ENCODE peak calls at places on chromosome 16, in nine cellular contexts. One of them, this sample, is unnamed.

GRCh38 chr16:89443727-89444084 is 46.7 kb downstream of the ANKRD11 start:
- DNase-seq in HT-29: no peak
- DNase-seq in T-helper 17 cell: no peak
- DNase-seq in hepatic stellate cell: no peak
- DNase-seq in T-helper 2 cell: no peak
- DNase-seq in CD4-positive, CD25-positive, alpha-beta regulatory T cell: no peak
- DNase-seq in activated T-cell treated with anti-CD3 and anti-CD28 coated beads, Interleukin-2, amount 50 U/mL, for 4 hours: no peak
- DNase-seq in LoVo: no peak
- DNase-seq in Right ventricle myocardium superior: peak
- DNase-seq in this sample: peak

GRCh38 chr16:23410176-23410575 is 42.8 kb downstream of the COG7 start:
- DNase-seq in CD4-positive, CD25-positive, alpha-beta regulatory T cell: no peak
- DNase-seq in hepatic stellate cell: peak
- DNase-seq in HT-29: no peak
- DNase-seq in activated T-cell treated with anti-CD3 and anti-CD28 coated beads, Interleukin-2, amount 50 U/mL, for 4 hours: no peak
- DNase-seq in T-helper 17 cell: no peak
- DNase-seq in Right ventricle myocardium superior: no peak
- DNase-seq in LoVo: no peak
- DNase-seq in T-helper 2 cell: no peak
- DNase-seq in this sample: no peak

GRCh38 chr16:87274808-87275207 is 42.4 kb downstream of the C16orf95 start:
- DNase-seq in CD4-positive, CD25-positive, alpha-beta regulatory T cell: no peak
- DNase-seq in hepatic stellate cell: peak
- DNase-seq in HT-29: no peak
- DNase-seq in activated T-cell treated with anti-CD3 and anti-CD28 coated beads, Interleukin-2, amount 50 U/mL, for 4 hours: no peak
- DNase-seq in T-helper 2 cell: no peak
- DNase-seq in LoVo: no peak
- DNase-seq in Right ventricle myocardium superior: no peak
- DNase-seq in T-helper 17 cell: no peak
- DNase-seq in this sample: no peak

GRCh38 chr16:30488764-30489595 is 16.4 kb downstream of the ITGAL start:
- DNase-seq in Right ventricle myocardium superior: no peak
- DNase-seq in HT-29: no peak
- DNase-seq in hepatic stellate cell: no peak
- DNase-seq in T-helper 2 cell: no peak
- DNase-seq in LoVo: no peak
- DNase-seq in CD4-positive, CD25-positive, alpha-beta regulatory T cell: no peak
- DNase-seq in activated T-cell treated with anti-CD3 and anti-CD28 coated beads, Interleukin-2, amount 50 U/mL, for 4 hours: no peak
- DNase-seq in T-helper 17 cell: no peak
- DNase-seq in this sample: no peak

GRCh38 chr16:26051078-26051477 is 359.3 kb downstream of the HS3ST4 start:
- DNase-seq in T-helper 2 cell: no peak
- DNase-seq in Right ventricle myocardium superior: no peak
- DNase-seq in CD4-positive, CD25-positive, alpha-beta regulatory T cell: no peak
- DNase-seq in T-helper 17 cell: no peak
- DNase-seq in hepatic stellate cell: no peak
- DNase-seq in LoVo: no peak
- DNase-seq in HT-29: no peak
- DNase-seq in activated T-cell treated with anti-CD3 and anti-CD28 coated beads, Interleukin-2, amount 50 U/mL, for 4 hours: no peak
- DNase-seq in this sample: no peak

GRCh38 chr16:88524973-88525662 is 45.1 kb upstream of the ZC3H18 start:
- DNase-seq in CD4-positive, CD25-positive, alpha-beta regulatory T cell: no peak
- DNase-seq in LoVo: no peak
- DNase-seq in T-helper 2 cell: no peak
- DNase-seq in Right ventricle myocardium superior: no peak
- DNase-seq in HT-29: peak
- DNase-seq in activated T-cell treated with anti-CD3 and anti-CD28 coated beads, Interleukin-2, amount 50 U/mL, for 4 hours: no peak
- DNase-seq in T-helper 17 cell: no peak
- DNase-seq in hepatic stellate cell: no peak
- DNase-seq in this sample: no peak

GRCh38 chr16:56965149-56965938 is 3.6 kb downstream of the CETP start:
- DNase-seq in T-helper 2 cell: no peak
- DNase-seq in LoVo: no peak
- DNase-seq in activated T-cell treated with anti-CD3 and anti-CD28 coated beads, Interleukin-2, amount 50 U/mL, for 4 hours: no peak
- DNase-seq in HT-29: no peak
- DNase-seq in hepatic stellate cell: no peak
- DNase-seq in Right ventricle myocardium superior: no peak
- DNase-seq in T-helper 17 cell: no peak
- DNase-seq in CD4-positive, CD25-positive, alpha-beta regulatory T cell: no peak
- DNase-seq in this sample: no peak

GRCh38 chr16:16118337-16118736 is 105.0 kb downstream of the ABCC6 start:
- DNase-seq in Right ventricle myocardium superior: no peak
- DNase-seq in CD4-positive, CD25-positive, alpha-beta regulatory T cell: no peak
- DNase-seq in LoVo: no peak
- DNase-seq in activated T-cell treated with anti-CD3 and anti-CD28 coated beads, Interleukin-2, amount 50 U/mL, for 4 hours: no peak
- DNase-seq in T-helper 2 cell: no peak
- DNase-seq in T-helper 17 cell: no peak
- DNase-seq in hepatic stellate cell: no peak
- DNase-seq in HT-29: no peak
- DNase-seq in this sample: no peak

GRCh38 chr16:69182730-69183416 is 4.1 kb upstream of the SNTB2 start:
- DNase-seq in HT-29: no peak
- DNase-seq in CD4-positive, CD25-positive, alpha-beta regulatory T cell: no peak
- DNase-seq in T-helper 2 cell: no peak
- DNase-seq in activated T-cell treated with anti-CD3 and anti-CD28 coated beads, Interleukin-2, amount 50 U/mL, for 4 hours: no peak
- DNase-seq in Right ventricle myocardium superior: no peak
- DNase-seq in LoVo: no peak
- DNase-seq in hepatic stellate cell: no peak
- DNase-seq in T-helper 17 cell: no peak
- DNase-seq in this sample: peak

GRCh38 chr16:2085669-2086068 is 37.9 kb downstream of the TSC2 start:
- DNase-seq in activated T-cell treated with anti-CD3 and anti-CD28 coated beads, Interleukin-2, amount 50 U/mL, for 4 hours: no peak
- DNase-seq in hepatic stellate cell: peak
- DNase-seq in T-helper 17 cell: no peak
- DNase-seq in LoVo: no peak
- DNase-seq in T-helper 2 cell: no peak
- DNase-seq in HT-29: no peak
- DNase-seq in CD4-positive, CD25-positive, alpha-beta regulatory T cell: no peak
- DNase-seq in Right ventricle myocardium superior: no peak
- DNase-seq in this sample: no peak

GRCh38 chr16:58280846-58281301 is 14.0 kb downstream of the PRSS54 start:
- DNase-seq in CD4-positive, CD25-positive, alpha-beta regulatory T cell: no peak
- DNase-seq in hepatic stellate cell: no peak
- DNase-seq in T-helper 2 cell: no peak
- DNase-seq in Right ventricle myocardium superior: no peak
- DNase-seq in T-helper 17 cell: no peak
- DNase-seq in HT-29: no peak
- DNase-seq in activated T-cell treated with anti-CD3 and anti-CD28 coated beads, Interleukin-2, amount 50 U/mL, for 4 hours: no peak
- DNase-seq in LoVo: no peak
- DNase-seq in this sample: no peak

GRCh38 chr16:85502357-85502756 is 110.8 kb upstream of the GSE1 start:
- DNase-seq in LoVo: no peak
- DNase-seq in CD4-positive, CD25-positive, alpha-beta regulatory T cell: no peak
- DNase-seq in hepatic stellate cell: no peak
- DNase-seq in T-helper 2 cell: no peak
- DNase-seq in T-helper 17 cell: no peak
- DNase-seq in HT-29: no peak
- DNase-seq in Right ventricle myocardium superior: no peak
- DNase-seq in activated T-cell treated with anti-CD3 and anti-CD28 coated beads, Interleukin-2, amount 50 U/mL, for 4 hours: no peak
- DNase-seq in this sample: no peak

GRCh38 chr16:88649924-88650748 is 717 bp downstream of the CYBA start:
- DNase-seq in LoVo: no peak
- DNase-seq in Right ventricle myocardium superior: peak
- DNase-seq in T-helper 2 cell: no peak
- DNase-seq in HT-29: peak
- DNase-seq in activated T-cell treated with anti-CD3 and anti-CD28 coated beads, Interleukin-2, amount 50 U/mL, for 4 hours: no peak
- DNase-seq in hepatic stellate cell: peak
- DNase-seq in T-helper 17 cell: no peak
- DNase-seq in CD4-positive, CD25-positive, alpha-beta regulatory T cell: peak
- DNase-seq in this sample: no peak

GRCh38 chr16:30005341-30006094 is 5.3 kb downstream of the DOC2A start:
- DNase-seq in hepatic stellate cell: peak
- DNase-seq in LoVo: peak
- DNase-seq in CD4-positive, CD25-positive, alpha-beta regulatory T cell: peak
- DNase-seq in Right ventricle myocardium superior: no peak
- DNase-seq in activated T-cell treated with anti-CD3 and anti-CD28 coated beads, Interleukin-2, amount 50 U/mL, for 4 hours: peak
- DNase-seq in T-helper 17 cell: peak
- DNase-seq in HT-29: peak
- DNase-seq in T-helper 2 cell: peak
- DNase-seq in this sample: no peak

GRCh38 chr16:14667347-14668266 is 26.5 kb downstream of the PLA2G10 start:
- DNase-seq in T-helper 2 cell: no peak
- DNase-seq in Right ventricle myocardium superior: no peak
- DNase-seq in hepatic stellate cell: no peak
- DNase-seq in HT-29: no peak
- DNase-seq in T-helper 17 cell: no peak
- DNase-seq in LoVo: no peak
- DNase-seq in CD4-positive, CD25-positive, alpha-beta regulatory T cell: no peak
- DNase-seq in activated T-cell treated with anti-CD3 and anti-CD28 coated beads, Interleukin-2, amount 50 U/mL, for 4 hours: no peak
- DNase-seq in this sample: no peak

GRCh38 chr16:54980821-54981220 is 50.2 kb downstream of the IRX5 start:
- DNase-seq in CD4-positive, CD25-positive, alpha-beta regulatory T cell: no peak
- DNase-seq in Right ventricle myocardium superior: no peak
- DNase-seq in HT-29: no peak
- DNase-seq in T-helper 2 cell: no peak
- DNase-seq in hepatic stellate cell: no peak
- DNase-seq in T-helper 17 cell: no peak
- DNase-seq in LoVo: no peak
- DNase-seq in activated T-cell treated with anti-CD3 and anti-CD28 coated beads, Interleukin-2, amount 50 U/mL, for 4 hours: no peak
- DNase-seq in this sample: no peak

GRCh38 chr16:66437391-66437945 is 10.4 kb downstream of the BEAN1 start:
- DNase-seq in T-helper 2 cell: no peak
- DNase-seq in Right ventricle myocardium superior: no peak
- DNase-seq in HT-29: no peak
- DNase-seq in LoVo: no peak
- DNase-seq in hepatic stellate cell: no peak
- DNase-seq in activated T-cell treated with anti-CD3 and anti-CD28 coated beads, Interleukin-2, amount 50 U/mL, for 4 hours: no peak
- DNase-seq in CD4-positive, CD25-positive, alpha-beta regulatory T cell: no peak
- DNase-seq in T-helper 17 cell: no peak
- DNase-seq in this sample: no peak

GRCh38 chr16:84198401-84198800 is 7.4 kb downstream of the ADAD2 start:
- DNase-seq in LoVo: peak
- DNase-seq in Right ventricle myocardium superior: no peak
- DNase-seq in activated T-cell treated with anti-CD3 and anti-CD28 coated beads, Interleukin-2, amount 50 U/mL, for 4 hours: no peak
- DNase-seq in T-helper 17 cell: no peak
- DNase-seq in HT-29: no peak
- DNase-seq in CD4-positive, CD25-positive, alpha-beta regulatory T cell: no peak
- DNase-seq in hepatic stellate cell: peak
- DNase-seq in T-helper 2 cell: no peak
- DNase-seq in this sample: no peak

GRCh38 chr16:4260360-4260759 is 12.5 kb downstream of the TFAP4 start:
- DNase-seq in Right ventricle myocardium superior: no peak
- DNase-seq in hepatic stellate cell: no peak
- DNase-seq in HT-29: peak
- DNase-seq in activated T-cell treated with anti-CD3 and anti-CD28 coated beads, Interleukin-2, amount 50 U/mL, for 4 hours: no peak
- DNase-seq in LoVo: no peak
- DNase-seq in T-helper 2 cell: no peak
- DNase-seq in CD4-positive, CD25-positive, alpha-beta regulatory T cell: no peak
- DNase-seq in T-helper 17 cell: no peak
- DNase-seq in this sample: no peak

This sample was measured in NCI-H2227 treated with DMSO at 0.1 percent for 48 hours.